ENCODE peak calls at places on chromosomes 2 and 18, in four cellular contexts. T is GM06990, I is transverse colon, J is endodermal cell. O is an unnamed sample.

GRCh38 chr2:98376996-98377395 is 30.7 kb downstream of the CNGA3 start:
- DNase-seq in T (no peak), I (no peak), J (no peak), O (no peak)

GRCh38 chr18:28974504-28974903 is 797.6 kb upstream of the CDH2 start:
- DNase-seq in T (no peak), I (no peak), J (no peak), O (no peak)

GRCh38 chr2:59787095-59787494 is 766.4 kb downstream of the BCL11A start:
- DNase-seq in T (no peak), I (no peak), J (no peak), O (no peak)

GRCh38 chr18:61587865-61588264 is 254.6 kb downstream of the CDH20 start:
- DNase-seq in T (no peak), I (no peak), J (no peak), O (no peak)

GRCh38 chr2:64562148-64562784 is 38.1 kb downstream of the AFTPH start:
- DNase-seq in T (no peak), I (no peak), J (no peak), O (peak)

GRCh38 chr18:75320506-75320905 is 107.0 kb downstream of the SMIM21 start:
- DNase-seq in T (no peak), I (no peak), J (no peak), O (no peak)

GRCh38 chr18:1302861-1303260 is 398.2 kb downstream of the ADCYAP1 start:
- DNase-seq in T (no peak), I (no peak), J (no peak), O (no peak)

GRCh38 chr2:230872968-230873669 is 8.4 kb downstream of the ITM2C start:
- DNase-seq in T (no peak), I (peak), J (peak), O (no peak)

GRCh38 chr2:48207201-48207641 is 300.9 kb upstream of the FBXO11 start:
- DNase-seq in T (no peak), I (no peak), J (no peak), O (no peak)

GRCh38 chr2:69505710-69506109 is 68.5 kb upstream of the NFU1 start:
- DNase-seq in T (no peak), I (no peak), J (no peak), O (no peak)

GRCh38 chr2:42949125-42949524 is 156.7 kb upstream of the HAAO start:
- DNase-seq in T (no peak), I (no peak), J (no peak), O (no peak)

GRCh38 chr2:152186257-152186656 is 10.7 kb upstream of the STAM2 start:
- DNase-seq in T (no peak), I (no peak), J (no peak), O (no peak)

GRCh38 chr2:107747964-107748583 is 78.6 kb upstream of the RGPD4 start:
- DNase-seq in T (no peak), I (no peak), J (no peak), O (no peak)

GRCh38 chr18:59124370-59124704 is 15.3 kb upstream of the SEC11C start:
- DNase-seq in T (no peak), I (no peak), J (no peak), O (no peak)

GRCh38 chr18:59127047-59127446 is 12.6 kb upstream of the SEC11C start:
- DNase-seq in T (no peak), I (no peak), J (peak), O (no peak)

DNA sequence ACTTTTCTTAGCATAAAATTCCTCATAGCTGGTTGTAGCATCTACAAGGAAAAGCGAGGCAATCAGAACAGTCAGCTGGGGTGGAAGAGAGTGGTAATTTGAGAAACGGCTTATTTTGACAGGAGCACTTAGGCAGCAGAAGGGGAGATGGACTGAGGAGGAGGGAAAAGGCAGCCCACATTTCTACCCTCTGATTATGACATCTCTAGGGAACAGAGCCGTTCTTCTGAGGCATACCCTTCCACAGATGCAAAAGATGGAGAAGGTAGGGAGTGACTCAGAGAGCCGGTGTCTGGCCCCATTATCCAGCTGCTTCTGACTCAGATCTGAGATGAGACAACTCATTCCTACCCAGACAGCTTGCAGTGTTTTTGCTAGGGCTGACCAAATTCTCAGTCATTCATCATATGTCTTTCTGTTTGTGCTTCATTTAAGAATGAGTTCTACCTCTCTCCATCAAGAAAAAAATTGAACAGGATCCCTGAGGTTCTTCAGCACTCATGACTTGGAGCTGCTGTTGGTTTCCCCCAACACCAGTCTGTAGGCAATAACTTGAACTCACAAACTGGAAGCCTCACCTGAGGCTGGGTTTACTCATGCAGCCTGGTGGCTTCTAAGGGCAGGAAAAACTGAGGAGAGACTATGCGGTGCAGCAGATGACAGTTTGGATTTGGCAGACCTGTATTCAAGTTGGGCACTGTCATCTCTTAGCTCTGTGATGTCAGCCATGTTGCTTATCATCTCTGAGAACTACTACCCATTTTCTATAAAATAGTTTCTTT is 15.9 kb upstream of the SEC11C start:
- DNase-seq in T (no peak), I (no peak), J (no peak), O (peak)
- TF ChIP-seq CTCF in T (no peak), I (no peak), J (no peak), O (no peak)

GRCh38 chr2:52859065-52859464 is 908.5 kb upstream of the CHAC2 start:
- DNase-seq in T (no peak), I (no peak), J (no peak), O (no peak)
- H3K4me3 ChIP-seq in T (no peak), I (no peak), J (no peak), O (no peak)

DNA sequence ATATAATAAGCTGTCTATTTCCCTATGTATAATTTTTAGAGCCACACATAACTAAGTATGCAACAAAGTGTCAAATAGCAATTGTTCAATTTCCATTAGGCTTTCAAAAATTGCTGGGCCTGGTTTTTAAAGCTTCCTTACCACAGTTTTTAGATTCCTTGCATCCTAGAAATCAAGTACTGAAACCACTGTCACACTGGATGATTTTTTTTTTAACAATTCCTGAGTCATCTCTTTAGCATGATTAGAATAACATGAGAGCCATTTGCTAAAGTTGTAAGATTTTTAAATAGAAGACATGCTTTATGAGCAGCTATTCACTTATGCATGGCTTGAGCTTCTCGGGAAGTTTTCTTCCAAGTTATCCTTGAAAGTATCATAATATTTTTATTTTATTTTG is 319.5 kb upstream of the NXPH2 start:
- DNase-seq in T (no peak), I (no peak), J (no peak), O (no peak)
- TF ChIP-seq CTCF in T (no peak), I (no peak), J (no peak), O (no peak)

GRCh38 chr2:177325554-177325953 is 61.0 kb upstream of the NFE2L2 start:
- DNase-seq in T (no peak), I (no peak), J (no peak), O (peak)
- H3K4me3 ChIP-seq in T (no peak), I (no peak), J (no peak), O (no peak)